ENCODE peak calls at places on chromosomes 16 and 17, in ten cellular contexts. One of them, this sample, is unnamed.

GRCh38 chr17:80263253-80264047 is 2.8 kb downstream of the RNF213 start:
- DNase-seq in tibial artery: peak; percentile 90
- DNase-seq in heart right ventricle: peak; percentile 92
- DNase-seq in colonic mucosa: peak; percentile 95
- DNase-seq in cardiac muscle cell: peak; percentile 82
- DNase-seq in hepatocyte: peak; percentile 90
- DNase-seq in body of pancreas: peak; percentile 88
- DNase-seq in testis: peak; percentile 90
- DNase-seq in adrenal gland: peak; percentile 91
- DNase-seq in heart left ventricle: peak; percentile 89
- DNase-seq in this sample: peak; percentile 85

GRCh38 chr17:65660947-65661346 is 99.5 kb upstream of the AXIN2 start:
- DNase-seq in tibial artery: no peak
- DNase-seq in heart right ventricle: no peak
- DNase-seq in colonic mucosa: no peak
- DNase-seq in cardiac muscle cell: peak; percentile 62
- DNase-seq in hepatocyte: no peak
- DNase-seq in body of pancreas: no peak
- DNase-seq in testis: no peak
- DNase-seq in adrenal gland: peak; percentile 30
- DNase-seq in heart left ventricle: no peak
- DNase-seq in this sample: no peak

GRCh38 chr17:75241996-75242460 is 19.4 kb downstream of the GGA3 start:
- DNase-seq in tibial artery: no peak
- DNase-seq in heart right ventricle: no peak
- DNase-seq in colonic mucosa: no peak
- DNase-seq in cardiac muscle cell: no peak
- DNase-seq in hepatocyte: no peak
- DNase-seq in body of pancreas: no peak
- DNase-seq in testis: no peak
- DNase-seq in adrenal gland: peak; percentile 80
- DNase-seq in heart left ventricle: peak; percentile 65
- DNase-seq in this sample: no peak

GRCh38 chr17:27756467-27757371 is 43.6 kb downstream of the NOS2 start:
- DNase-seq in tibial artery: peak; percentile 42
- DNase-seq in heart right ventricle: peak; percentile 37
- DNase-seq in colonic mucosa: peak; percentile 58
- DNase-seq in cardiac muscle cell: peak; percentile 69
- DNase-seq in hepatocyte: peak; percentile 69
- DNase-seq in body of pancreas: peak; percentile 73
- DNase-seq in testis: peak; percentile 73
- DNase-seq in adrenal gland: peak; percentile 75
- DNase-seq in heart left ventricle: peak; percentile 38
- DNase-seq in this sample: no peak

GRCh38 chr17:74670329-74670728 is 42.4 kb downstream of the CD300LF start:
- DNase-seq in tibial artery: no peak
- DNase-seq in heart right ventricle: no peak
- DNase-seq in colonic mucosa: no peak
- DNase-seq in cardiac muscle cell: no peak
- DNase-seq in hepatocyte: no peak
- DNase-seq in body of pancreas: no peak
- DNase-seq in testis: no peak
- DNase-seq in adrenal gland: no peak
- DNase-seq in heart left ventricle: no peak
- DNase-seq in this sample: no peak

GRCh38 chr17:43482103-43483012 is 1.4 kb upstream of the DHX8 start:
- DNase-seq in tibial artery: no peak
- DNase-seq in heart right ventricle: no peak
- DNase-seq in colonic mucosa: no peak
- DNase-seq in cardiac muscle cell: no peak
- DNase-seq in hepatocyte: no peak
- DNase-seq in body of pancreas: no peak
- DNase-seq in testis: no peak
- DNase-seq in adrenal gland: no peak
- DNase-seq in heart left ventricle: no peak
- DNase-seq in this sample: no peak

GRCh38 chr16:86888240-86889044 is 310.1 kb downstream of the FOXL1 start:
- DNase-seq in tibial artery: no peak
- DNase-seq in heart right ventricle: no peak
- DNase-seq in colonic mucosa: no peak
- DNase-seq in cardiac muscle cell: no peak
- DNase-seq in hepatocyte: no peak
- DNase-seq in body of pancreas: no peak
- DNase-seq in testis: no peak
- DNase-seq in adrenal gland: no peak
- DNase-seq in heart left ventricle: no peak
- DNase-seq in this sample: no peak

GRCh38 chr16:56354016-56354415 is 71.3 kb downstream of the AMFR start:
- DNase-seq in tibial artery: peak; percentile 19
- DNase-seq in heart right ventricle: no peak
- DNase-seq in colonic mucosa: no peak
- DNase-seq in cardiac muscle cell: no peak
- DNase-seq in hepatocyte: no peak
- DNase-seq in body of pancreas: no peak
- DNase-seq in testis: peak; percentile 10
- DNase-seq in adrenal gland: peak; percentile 4
- DNase-seq in heart left ventricle: no peak
- DNase-seq in this sample: no peak

GRCh38 chr17:45581860-45582259 is 91.3 kb upstream of the PLEKHM1 start:
- DNase-seq in tibial artery: no peak
- DNase-seq in heart right ventricle: no peak
- DNase-seq in colonic mucosa: no peak
- DNase-seq in cardiac muscle cell: no peak
- DNase-seq in hepatocyte: no peak
- DNase-seq in body of pancreas: no peak
- DNase-seq in testis: no peak
- DNase-seq in adrenal gland: no peak
- DNase-seq in heart left ventricle: no peak
- DNase-seq in this sample: no peak

DNA sequence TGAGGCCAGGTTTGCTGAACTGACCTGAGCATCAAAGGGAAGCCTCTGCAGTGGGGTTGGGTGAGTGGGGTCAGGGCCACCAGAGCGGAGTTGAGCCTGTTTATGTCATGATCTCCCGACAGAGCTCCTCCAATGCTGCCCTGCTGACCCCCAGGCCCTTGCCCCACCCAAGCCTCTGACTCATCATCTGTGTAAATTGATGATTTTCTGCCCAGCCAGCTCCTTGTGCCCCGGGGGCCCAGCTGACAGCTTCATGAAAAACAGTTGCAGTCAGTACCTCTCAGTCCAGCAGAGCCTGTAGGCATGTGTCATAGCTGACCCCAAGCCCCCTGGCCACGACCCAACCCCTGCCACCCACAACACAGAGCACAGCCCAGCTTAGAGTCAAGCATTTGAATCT is 134.9 kb downstream of the CCT6B start:
- DNase-seq in tibial artery: no peak
- DNase-seq in heart right ventricle: no peak
- DNase-seq in colonic mucosa: no peak
- DNase-seq in cardiac muscle cell: no peak
- DNase-seq in hepatocyte: no peak
- DNase-seq in body of pancreas: no peak
- DNase-seq in testis: no peak
- DNase-seq in adrenal gland: no peak
- DNase-seq in heart left ventricle: no peak
- DNase-seq in this sample: no peak
- H3K4me3 ChIP-seq in tibial artery: no peak overlapping the region
- H3K4me3 ChIP-seq in heart right ventricle: no peak overlapping the region
- H3K4me3 ChIP-seq in colonic mucosa: no peak overlapping the region
- H3K4me3 ChIP-seq in cardiac muscle cell: no peak overlapping the region
- H3K4me3 ChIP-seq in hepatocyte: no peak overlapping the region
- H3K4me3 ChIP-seq in body of pancreas: no peak overlapping the region
- H3K4me3 ChIP-seq in testis: no peak overlapping the region
- H3K4me3 ChIP-seq in adrenal gland: no peak overlapping the region
- H3K4me3 ChIP-seq in heart left ventricle: no peak overlapping the region
- H3K4me3 ChIP-seq in this sample: no peak overlapping the region

GRCh38 chr16:89422527-89422904 is 67.8 kb downstream of the ANKRD11 start:
- DNase-seq in tibial artery: peak; percentile 46
- DNase-seq in heart right ventricle: peak; percentile 38
- DNase-seq in colonic mucosa: no peak
- DNase-seq in cardiac muscle cell: peak; percentile 38
- DNase-seq in hepatocyte: no peak
- DNase-seq in body of pancreas: no peak
- DNase-seq in testis: no peak
- DNase-seq in adrenal gland: no peak
- DNase-seq in heart left ventricle: peak; percentile 44
- DNase-seq in this sample: no peak
- H3K4me1 ChIP-seq in tibial artery: no peaks in the 10 kb centered on the region
- H3K4me1 ChIP-seq in heart right ventricle: peaks cover 72% of the 10 kb centered on the region
- H3K4me1 ChIP-seq in colonic mucosa: peaks cover 6% of the 10 kb centered on the region
- H3K4me1 ChIP-seq in cardiac muscle cell: peaks cover 17% of the 10 kb centered on the region
- H3K4me1 ChIP-seq in hepatocyte: peaks cover 22% of the 10 kb centered on the region
- H3K4me1 ChIP-seq in body of pancreas: peaks cover 49% of the 10 kb centered on the region
- H3K4me1 ChIP-seq in testis: peaks cover 40% of the 10 kb centered on the region
- H3K4me1 ChIP-seq in adrenal gland: peaks cover 32% of the 10 kb centered on the region
- H3K4me1 ChIP-seq in heart left ventricle: peaks cover 57% of the 10 kb centered on the region
- H3K4me1 ChIP-seq in this sample: peaks cover 13% of the 10 kb centered on the region

GRCh38 chr16:22397459-22397858 is 23.0 kb upstream of the CDR2 start:
- DNase-seq in tibial artery: no peak
- DNase-seq in heart right ventricle: no peak
- DNase-seq in colonic mucosa: no peak
- DNase-seq in cardiac muscle cell: peak; percentile 97
- DNase-seq in hepatocyte: peak; percentile 22
- DNase-seq in body of pancreas: no peak
- DNase-seq in testis: no peak
- DNase-seq in adrenal gland: no peak
- DNase-seq in heart left ventricle: no peak
- DNase-seq in this sample: no peak
- H3K27me3 ChIP-seq in tibial artery: no peaks in the 10 kb centered on the region
- H3K27me3 ChIP-seq in heart right ventricle: no peaks in the 10 kb centered on the region
- H3K27me3 ChIP-seq in colonic mucosa: no peaks in the 10 kb centered on the region
- H3K27me3 ChIP-seq in cardiac muscle cell: no peaks in the 10 kb centered on the region
- H3K27me3 ChIP-seq in hepatocyte: no peaks in the 10 kb centered on the region
- H3K27me3 ChIP-seq in body of pancreas: no peaks in the 10 kb centered on the region
- H3K27me3 ChIP-seq in testis: no peaks in the 10 kb centered on the region
- H3K27me3 ChIP-seq in adrenal gland: no peaks in the 10 kb centered on the region
- H3K27me3 ChIP-seq in heart left ventricle: no peaks in the 10 kb centered on the region
- H3K27me3 ChIP-seq in this sample: no peaks in the 10 kb centered on the region

GRCh38 chr17:71883845-71884244 is 237.0 kb upstream of the SOX9 start:
- DNase-seq in tibial artery: no peak
- DNase-seq in heart right ventricle: no peak
- DNase-seq in colonic mucosa: no peak
- DNase-seq in cardiac muscle cell: no peak
- DNase-seq in hepatocyte: no peak
- DNase-seq in body of pancreas: no peak
- DNase-seq in testis: no peak
- DNase-seq in adrenal gland: no peak
- DNase-seq in heart left ventricle: no peak
- DNase-seq in this sample: no peak

GRCh38 chr17:71872843-71873242 is 248.0 kb upstream of the SOX9 start:
- DNase-seq in tibial artery: no peak
- DNase-seq in heart right ventricle: no peak
- DNase-seq in colonic mucosa: no peak
- DNase-seq in cardiac muscle cell: no peak
- DNase-seq in hepatocyte: no peak
- DNase-seq in body of pancreas: no peak
- DNase-seq in testis: no peak
- DNase-seq in adrenal gland: no peak
- DNase-seq in heart left ventricle: no peak
- DNase-seq in this sample: no peak

GRCh38 chr17:71883258-71883657 is 237.6 kb upstream of the SOX9 start:
- DNase-seq in tibial artery: no peak
- DNase-seq in heart right ventricle: no peak
- DNase-seq in colonic mucosa: no peak
- DNase-seq in cardiac muscle cell: no peak
- DNase-seq in hepatocyte: no peak
- DNase-seq in body of pancreas: no peak
- DNase-seq in testis: no peak
- DNase-seq in adrenal gland: no peak
- DNase-seq in heart left ventricle: no peak
- DNase-seq in this sample: no peak

GRCh38 chr17:71878998-71879397 is 241.8 kb upstream of the SOX9 start:
- DNase-seq in tibial artery: no peak
- DNase-seq in heart right ventricle: no peak
- DNase-seq in colonic mucosa: no peak
- DNase-seq in cardiac muscle cell: no peak
- DNase-seq in hepatocyte: no peak
- DNase-seq in body of pancreas: no peak
- DNase-seq in testis: no peak
- DNase-seq in adrenal gland: no peak
- DNase-seq in heart left ventricle: no peak
- DNase-seq in this sample: no peak

GRCh38 chr17:71878271-71878670 is 242.5 kb upstream of the SOX9 start:
- DNase-seq in tibial artery: no peak
- DNase-seq in heart right ventricle: no peak
- DNase-seq in colonic mucosa: no peak
- DNase-seq in cardiac muscle cell: no peak
- DNase-seq in hepatocyte: no peak
- DNase-seq in body of pancreas: no peak
- DNase-seq in testis: no peak
- DNase-seq in adrenal gland: no peak
- DNase-seq in heart left ventricle: no peak
- DNase-seq in this sample: no peak
- H3K4me3 ChIP-seq in tibial artery: no peak overlapping the region
- H3K4me3 ChIP-seq in heart right ventricle: no peak overlapping the region
- H3K4me3 ChIP-seq in colonic mucosa: no peak overlapping the region
- H3K4me3 ChIP-seq in cardiac muscle cell: no peak overlapping the region
- H3K4me3 ChIP-seq in hepatocyte: no peak overlapping the region
- H3K4me3 ChIP-seq in body of pancreas: no peak overlapping the region
- H3K4me3 ChIP-seq in testis: no peak overlapping the region
- H3K4me3 ChIP-seq in adrenal gland: no peak overlapping the region
- H3K4me3 ChIP-seq in heart left ventricle: no peak overlapping the region
- H3K4me3 ChIP-seq in this sample: no peak overlapping the region

DNA sequence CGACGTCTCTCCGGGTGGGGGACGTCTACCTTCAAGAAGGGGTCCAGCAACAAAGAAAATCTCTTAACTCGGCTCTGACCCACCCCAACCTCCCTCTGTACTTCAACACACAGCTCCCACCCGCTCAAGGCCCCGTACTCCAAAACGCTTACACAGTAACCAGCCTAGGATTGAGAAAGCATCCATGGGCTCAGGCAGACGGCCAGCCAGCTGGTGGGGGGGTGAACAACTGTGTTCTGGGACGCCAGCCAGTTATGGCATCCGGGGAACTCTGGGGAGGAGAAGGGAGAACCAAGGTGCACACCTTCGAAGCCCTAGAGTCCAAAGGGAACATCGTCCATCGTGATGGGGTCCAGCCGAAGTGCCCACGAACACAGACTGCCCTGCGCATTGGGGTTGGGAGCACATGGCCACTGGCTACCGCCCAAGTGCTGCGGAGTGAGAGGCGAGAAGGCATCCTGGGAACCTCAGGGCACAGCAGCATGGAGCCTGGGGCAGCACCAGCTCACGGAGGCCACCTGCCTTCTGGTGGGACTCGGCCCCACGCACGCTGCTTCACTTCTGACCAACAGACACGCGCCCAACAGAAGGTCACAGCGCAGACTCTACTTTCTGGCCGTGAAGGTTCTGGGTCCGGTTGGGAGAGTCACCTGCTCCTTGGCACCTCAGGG is 14.3 kb downstream of the SLC16A3 start:
- DNase-seq in tibial artery: peak; percentile 82
- DNase-seq in heart right ventricle: peak; percentile 67
- DNase-seq in colonic mucosa: peak; percentile 67
- DNase-seq in cardiac muscle cell: peak; percentile 93
- DNase-seq in hepatocyte: peak; percentile 74
- DNase-seq in body of pancreas: peak; percentile 92
- DNase-seq in testis: peak; percentile 87
- DNase-seq in adrenal gland: peak; percentile 92
- DNase-seq in heart left ventricle: peak; percentile 85
- DNase-seq in this sample: peak; percentile 86
- H3K4me1 ChIP-seq in tibial artery: peaks cover 20% of the 10 kb centered on the region
- H3K4me1 ChIP-seq in heart right ventricle: peaks cover 76% of the 10 kb centered on the region
- H3K4me1 ChIP-seq in colonic mucosa: peaks cover 53% of the 10 kb centered on the region
- H3K4me1 ChIP-seq in cardiac muscle cell: peaks cover 48% of the 10 kb centered on the region
- H3K4me1 ChIP-seq in hepatocyte: peaks cover 27% of the 10 kb centered on the region
- H3K4me1 ChIP-seq in body of pancreas: peaks cover 54% of the 10 kb centered on the region
- H3K4me1 ChIP-seq in testis: peaks cover 84% of the 10 kb centered on the region
- H3K4me1 ChIP-seq in adrenal gland: peaks cover 57% of the 10 kb centered on the region
- H3K4me1 ChIP-seq in heart left ventricle: peaks cover 84% of the 10 kb centered on the region
- H3K4me1 ChIP-seq in this sample: peaks cover 79% of the 10 kb centered on the region

This sample was measured in left lung.